ENCODE peak calls at places on chromosomes 12 and 14, in seven cellular contexts. P is GF-D8; W is activated CD4-positive, alpha-beta T cell treated with anti-CD3 and anti-CD28 coated beads for 36 hours; G is PC-9; O is OCI-LY7; U is cerebellar cortex; X is hippocampal formation. R is an unnamed sample.

GRCh38 chr12:95646781-95647184 is 95.5 kb upstream of the USP44 start:
- DNase-seq in P (no peak), W (no peak), G (no peak), O (no peak), U (no peak), X (no peak), R (no peak)

GRCh38 chr12:104863549-104863948 is 94.5 kb downstream of the SLC41A2 start:
- DNase-seq in P (no peak), W (no peak), G (no peak), O (no peak), U (no peak), X (no peak), R (no peak)

GRCh38 chr12:125573293-125573692 is 508.1 kb downstream of the AACS start:
- DNase-seq in P (no peak), W (no peak), G (no peak), O (no peak), U (no peak), X (peak), R (no peak)

GRCh38 chr14:50083467-50084337 is 32.7 kb downstream of the VCPKMT start:
- DNase-seq in P (no peak), W (peak), G (no peak), O (no peak), U (no peak), X (no peak), R (peak)

GRCh38 chr14:90275820-90276219 is 19.5 kb downstream of the PSMC1 start:
- DNase-seq in P (no peak), W (peak), G (no peak), O (no peak), U (no peak), X (no peak), R (no peak)

GRCh38 chr12:52836042-52836466 is 1.9 kb upstream of the KRT79 start:
- DNase-seq in P (no peak), W (peak), G (no peak), O (no peak), U (no peak), X (no peak), R (peak)

GRCh38 chr12:69052613-69053408 is 119.8 kb upstream of the CPM start:
- DNase-seq in P (no peak), W (peak), G (peak), O (no peak), U (no peak), X (no peak), R (peak)

GRCh38 chr14:97120204-97121120 is 323.3 kb downstream of the VRK1 start:
- DNase-seq in P (no peak), W (peak), G (no peak), O (no peak), U (no peak), X (no peak), R (peak)

GRCh38 chr12:90951418-90952110 is 3.4 kb downstream of the CCER1 start:
- DNase-seq in P (no peak), W (no peak), G (no peak), O (no peak), U (no peak), X (no peak), R (no peak)

GRCh38 chr12:49615725-49616124 is 7.6 kb upstream of the PRPF40B start:
- DNase-seq in P (no peak), W (no peak), G (no peak), O (no peak), U (no peak), X (no peak), R (no peak)

GRCh38 chr12:49092086-49092815 is 2.4 kb downstream of the DHH start:
- DNase-seq in P (peak), W (peak), G (peak), O (peak), U (peak), X (no peak), R (peak)

GRCh38 chr12:90043264-90043663 is 334.6 kb upstream of the ATP2B1 start:
- DNase-seq in P (no peak), W (no peak), G (no peak), O (no peak), U (no peak), X (no peak), R (no peak)

GRCh38 chr12:64814432-64814831 is 10.0 kb upstream of the TBC1D30 start:
- DNase-seq in P (no peak), W (no peak), G (no peak), O (no peak), U (no peak), X (no peak), R (no peak)

GRCh38 chr14:95889236-95889979 is 12.8 kb downstream of the TUNAR start:
- DNase-seq in P (no peak), W (no peak), G (no peak), O (peak), U (no peak), X (no peak), R (no peak)

GRCh38 chr14:36750244-36750643 is 88.6 kb downstream of the PAX9 start:
- DNase-seq in P (no peak), W (no peak), G (no peak), O (no peak), U (no peak), X (no peak), R (no peak)

GRCh38 chr14:103103461-103104388 is 9.2 kb downstream of the EXOC3L4 start:
- DNase-seq in P (no peak), W (peak), G (peak), O (no peak), U (no peak), X (no peak), R (no peak)

GRCh38 chr12:14910090-14910915 is 24.6 kb upstream of the MGP start:
- DNase-seq in P (no peak), W (peak), G (peak), O (no peak), U (no peak), X (no peak), R (no peak)

GRCh38 chr14:103905861-103906456 is 22.3 kb upstream of the TDRD9 start:
- DNase-seq in P (no peak), W (peak), G (no peak), O (no peak), U (no peak), X (no peak), R (no peak)

GRCh38 chr14:68932686-68933085 is 46.4 kb downstream of the ACTN1 start:
- DNase-seq in P (no peak), W (no peak), G (no peak), O (no peak), U (no peak), X (no peak), R (no peak)

GRCh38 chr12:28998662-28999120 is 150.4 kb upstream of the FAR2 start:
- DNase-seq in P (no peak), W (peak), G (peak), O (no peak), U (peak), X (peak), R (no peak)

GRCh38 chr14:47040490-47040889 is 388.9 kb upstream of the RPL10L start:
- DNase-seq in P (no peak), W (no peak), G (no peak), O (no peak), U (peak), X (peak), R (no peak)

GRCh38 chr14:103512701-103513611 is 9.7 kb downstream of the CKB start:
- DNase-seq in P (no peak), W (peak), G (no peak), O (no peak), U (peak), X (peak), R (no peak)

GRCh38 chr14:104549536-104550339 is 29.8 kb upstream of the C14orf180 start:
- DNase-seq in P (no peak), W (peak), G (no peak), O (no peak), U (no peak), X (no peak), R (no peak)

GRCh38 chr14:93114713-93115068 is 1.0 kb downstream of the ITPK1 start:
- DNase-seq in P (no peak), W (peak), G (no peak), O (peak), U (no peak), X (no peak), R (no peak)

GRCh38 chr12:111068281-111068680 is 147.9 kb upstream of the MYL2 start:
- DNase-seq in P (no peak), W (peak), G (no peak), O (no peak), U (no peak), X (no peak), R (no peak)

R was measured in stimulated activated CD8-positive, alpha-beta memory T cell treated with anti-CD3 and anti-CD28 coated beads, Interleukin-2, amount 100 ng/mL, for 48 hours.